ENCODE peak calls at places on chromosomes 12 and 14, in six cellular contexts. S is BE2C, J is AG04450, R is GM12864, D is fibroblast of mammary gland, G is heart left ventricle. K is an unnamed sample.

GRCh38 chr12:93812616-93813015 is 135.4 kb downstream of the CRADD start:
- DNase-seq in S (no peak), J (no peak), R (no peak), D (peak; percentile 95), G (no peak), K (no peak)

GRCh38 chr14:34203271-34203722 is 252.4 kb upstream of the EGLN3 start:
- DNase-seq in S (no peak), J (no peak), R (no peak), D (peak; percentile 96), G (no peak), K (no peak)

GRCh38 chr12:77888611-77889010 is 57.9 kb downstream of the NAV3 start:
- DNase-seq in S (no peak), J (peak; percentile 29), R (no peak), D (peak; percentile 95), G (no peak), K (no peak)

GRCh38 chr14:22841769-22842168 is 5.4 kb downstream of the MMP14 start:
- DNase-seq in S (no peak), J (no peak), R (no peak), D (no peak), G (no peak), K (no peak)

GRCh38 chr12:40107803-40108620 is 2.1 kb upstream of the SLC2A13 start:
- DNase-seq in S (no peak), J (no peak), R (no peak), D (no peak), G (no peak), K (no peak)

GRCh38 chr14:44297437-44297836 is 209.6 kb downstream of the FSCB start:
- DNase-seq in S (no peak), J (no peak), R (no peak), D (no peak), G (no peak), K (no peak)

GRCh38 chr12:72219937-72220336 is 52.2 kb upstream of the TRHDE start:
- DNase-seq in S (no peak), J (no peak), R (no peak), D (no peak), G (no peak), K (no peak)

GRCh38 chr14:79395061-79395460 is 816.2 kb downstream of the DIO2 start:
- DNase-seq in S (no peak), J (peak; percentile 10), R (no peak), D (no peak), G (no peak), K (no peak)

GRCh38 chr12:57166971-57167371 is 19.6 kb upstream of the LRP1-AS start:
- DNase-seq in S (no peak), J (no peak), R (no peak), D (peak; percentile 90), G (no peak), K (no peak)

GRCh38 chr14:34721129-34721528 is 6.7 kb upstream of the CFL2 start:
- DNase-seq in S (no peak), J (no peak), R (no peak), D (no peak), G (no peak), K (no peak)

GRCh38 chr12:117114784-117115183 is 15.6 kb upstream of the TESC start:
- DNase-seq in S (no peak), J (no peak), R (no peak), D (no peak), G (peak; percentile 55), K (no peak)

GRCh38 chr12:121797937-121798801 is 4.7 kb upstream of the RHOF start:
- DNase-seq in S (peak; percentile 98), J (no peak), R (no peak), D (peak; percentile 48), G (peak; percentile 90), K (no peak)

GRCh38 chr14:58549358-58549757 is 88.4 kb upstream of the DACT1 start:
- DNase-seq in S (no peak), J (no peak), R (no peak), D (no peak), G (no peak), K (no peak)

GRCh38 chr14:93332032-93332852 is 594 bp downstream of the BTBD7 start:
- DNase-seq in S (peak; percentile 75), J (no peak), R (no peak), D (peak; percentile 27), G (peak; percentile 67), K (no peak)

GRCh38 chr14:81406863-81407262 is 6.7 kb upstream of the STON2 start:
- DNase-seq in S (peak; percentile 30), J (no peak), R (no peak), D (peak; percentile 91), G (no peak), K (no peak)

GRCh38 chr12:113075137-113075683 is 18.7 kb downstream of the DTX1 start:
- DNase-seq in S (no peak), J (no peak), R (peak; percentile 83), D (no peak), G (no peak), K (peak; percentile 59)

GRCh38 chr14:39264558-39264957 is 30.8 kb downstream of the MIA2 start:
- DNase-seq in S (no peak), J (no peak), R (no peak), D (no peak), G (no peak), K (no peak)

GRCh38 chr14:55123101-55123500 is 6.0 kb upstream of the LGALS3 start:
- DNase-seq in S (no peak), J (peak; percentile 84), R (no peak), D (peak; percentile 95), G (no peak), K (no peak)

GRCh38 chr14:92613008-92613658 is 99.6 kb downstream of the RIN3 start:
- DNase-seq in S (peak; percentile 57), J (no peak), R (no peak), D (no peak), G (no peak), K (peak; percentile 58)

GRCh38 chr12:5003025-5003666 is 40.5 kb upstream of the KCNA5 start:
- DNase-seq in S (peak; percentile 61), J (peak; percentile 18), R (peak; percentile 19), D (peak; percentile 59), G (peak; percentile 77), K (peak; percentile 36)
- TF ChIP-seq CTCF in S (peak; percentile 92), J (peak; percentile 99), R (peak; percentile 100), D (peak; percentile 100), G (peak; percentile 88), K (peak; percentile 56)

GRCh38 chr12:27009926-27010325 is 4.3 kb downstream of the TM7SF3 start:
- DNase-seq in S (no peak), J (no peak), R (no peak), D (no peak), G (no peak), K (no peak)
- TF ChIP-seq CTCF in S (no peak), J (no peak), R (no peak), D (no peak), G (no peak), K (no peak)

GRCh38 chr14:102825307-102826095 is 48.3 kb downstream of the TRAF3 start:
- DNase-seq in S (no peak), J (no peak), R (no peak), D (no peak), G (no peak), K (no peak)
- TF ChIP-seq CTCF in S (no peak), J (no peak), R (no peak), D (no peak), G (no peak), K (no peak)

GRCh38 chr12:32893008-32893407 is 3.6 kb downstream of the PKP2 start:
- DNase-seq in S (no peak), J (no peak), R (no peak), D (no peak), G (no peak), K (no peak)
- TF ChIP-seq CTCF in S (no peak), J (no peak), R (no peak), D (no peak), G (no peak), K (no peak)

DNA sequence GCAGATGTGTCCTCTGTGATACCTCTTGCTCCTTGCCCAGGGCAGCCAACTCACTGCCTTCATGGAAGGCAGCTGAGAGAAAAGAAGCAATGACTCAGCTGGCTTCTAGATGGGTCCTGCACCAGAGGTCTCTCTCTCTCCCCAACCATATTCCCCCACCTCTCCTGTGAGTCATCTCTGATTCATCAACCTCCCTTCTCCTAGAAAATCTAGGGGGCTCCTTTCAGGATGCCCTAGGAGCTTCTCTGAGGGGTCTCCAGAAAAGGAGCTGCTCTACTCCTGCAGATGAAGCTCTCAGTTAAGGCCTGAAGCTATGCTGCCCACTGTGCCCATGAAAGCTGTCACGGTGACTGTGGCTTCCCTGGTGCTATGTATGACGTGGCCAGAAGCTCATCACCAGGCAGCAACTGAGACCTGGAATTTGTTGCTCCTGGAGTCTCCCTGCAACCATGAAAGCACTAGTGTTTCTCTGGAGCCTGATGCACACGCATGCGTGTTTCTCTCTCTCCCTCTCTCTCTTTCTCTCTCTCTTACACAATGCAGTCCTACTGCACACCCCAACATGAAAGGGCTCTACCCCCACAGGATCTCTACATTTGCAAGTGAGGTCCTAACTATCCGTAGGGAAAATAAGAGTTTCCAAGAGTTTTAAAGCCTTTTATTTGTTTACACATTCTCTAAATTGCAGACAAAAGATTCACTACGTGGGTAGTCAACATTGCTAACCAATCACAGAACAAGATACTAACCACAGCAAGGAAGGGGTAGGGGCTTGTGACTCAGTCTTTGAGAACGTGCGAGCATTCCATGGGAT is 285.3 kb downstream of the DPF3 start:
- DNase-seq in S (no peak), J (peak; percentile 88), R (no peak), D (peak; percentile 93), G (no peak), K (no peak)
- TF ChIP-seq CTCF in S (no peak), J (peak; percentile 7), R (no peak), D (peak; percentile 6), G (no peak), K (no peak)

GRCh38 chr12:95582230-95583058 is 31.2 kb upstream of the USP44 start:
- DNase-seq in S (no peak), J (no peak), R (no peak), D (peak; percentile 48), G (no peak), K (no peak)
- TF ChIP-seq CTCF in S (peak; percentile 57), J (peak; percentile 73), R (no peak), D (peak; percentile 55), G (peak; percentile 51), K (no peak)

GRCh38 chr14:105439710-105440553 is 20.3 kb downstream of the MTA1 start:
- DNase-seq in S (peak; percentile 77), J (no peak), R (no peak), D (no peak), G (no peak), K (no peak)
- TF ChIP-seq CTCF in S (peak; percentile 52), J (no peak), R (no peak), D (no peak), G (no peak), K (no peak)

GRCh38 chr14:66610154-66610563 is 102.2 kb downstream of the GPHN start:
- DNase-seq in S (no peak), J (no peak), R (no peak), D (peak; percentile 29), G (no peak), K (no peak)
- TF ChIP-seq CTCF in S (peak; percentile 77), J (peak; percentile 46), R (peak; percentile 59), D (peak; percentile 58), G (peak; percentile 8), K (no peak)

K was measured in activated B cell treated with CpG ODN at 0.5 μM for 24 hours.